ENCODE peak calls at places on chromosome 12, in six cellular contexts. G is suprapubic skin, K is HTR-8/SVneo, C is choroid plexus epithelial cell, F is DMS53, V is germinal center. N is an unnamed sample.

GRCh38 chr12:96501139-96501741 is 11.9 kb downstream of the CFAP54 start:
- DNase-seq in C (peak), K (peak), F (peak), G (no peak), V (no peak), N (peak)

GRCh38 chr12:27143676-27144075 is 61.3 kb upstream of the C12orf71 start:
- DNase-seq in G (no peak), V (no peak), K (no peak), F (no peak), C (no peak), N (no peak)

GRCh38 chr12:3553681-3554546 is 62.9 kb downstream of the PRMT8 start:
- DNase-seq in K (no peak), G (peak), C (peak), F (peak), V (no peak), N (no peak)

GRCh38 chr12:27780612-27781408 is 774 bp upstream of the MANSC4 start:
- DNase-seq in F (peak), G (no peak), C (peak), K (peak), V (peak), N (no peak)

GRCh38 chr12:22577667-22578066 is 33.3 kb upstream of the C2CD5 start:
- DNase-seq in F (peak), G (no peak), K (no peak), V (no peak), C (peak), N (no peak)

GRCh38 chr12:99147150-99147549 is 500.4 kb upstream of the GARIN6 start:
- DNase-seq in K (no peak), V (no peak), F (no peak), G (no peak), C (no peak), N (no peak)

GRCh38 chr12:109020750-109021380 is at the start of gene SVOP:
- DNase-seq in V (peak), F (peak), C (peak), G (peak), K (peak), N (peak)

GRCh38 chr12:105273601-105274000 is 37.6 kb upstream of the APPL2 start:
- DNase-seq in K (no peak), F (no peak), V (no peak), C (no peak), G (no peak), N (no peak)

GRCh38 chr12:117738233-117738632 is 230.6 kb downstream of the KSR2 start:
- DNase-seq in V (no peak), G (no peak), F (no peak), K (no peak), C (no peak), N (no peak)

GRCh38 chr12:132488127-132489077 is 1.5 kb upstream of the FBRSL1 start:
- DNase-seq in V (no peak), F (no peak), G (no peak), C (no peak), K (no peak), N (no peak)

GRCh38 chr12:89642959-89643358 is 65.7 kb downstream of the ATP2B1 start:
- DNase-seq in G (no peak), C (no peak), V (no peak), F (no peak), K (no peak), N (no peak)

GRCh38 chr12:53219956-53220856 is 11.8 kb downstream of the RARG start:
- DNase-seq in K (peak), C (peak), V (peak), G (no peak), F (peak), N (no peak)

GRCh38 chr12:101850199-101850598 is 19.4 kb upstream of the GNPTAB start:
- DNase-seq in F (no peak), G (no peak), K (no peak), V (no peak), C (no peak), N (no peak)

GRCh38 chr12:116615141-116615861 is 56.1 kb downstream of the MAP1LC3B2 start:
- DNase-seq in V (no peak), K (no peak), G (no peak), C (no peak), F (no peak), N (no peak)

GRCh38 chr12:124687695-124688301 is 120.4 kb upstream of the NCOR2 start:
- DNase-seq in F (no peak), V (no peak), K (no peak), C (peak), G (no peak), N (no peak)

GRCh38 chr12:123436017-123436964 is at the start of gene RILPL2:
- DNase-seq in G (peak), F (peak), C (peak), K (peak), V (peak), N (peak)

GRCh38 chr12:65826513-65827171 is 2.4 kb downstream of the HMGA2 start:
- DNase-seq in F (no peak), C (no peak), G (no peak), K (peak), V (no peak), N (no peak)

N was measured in left lobe of liver.